ENCODE peak calls at places on chromosomes 2 and 18, in six cellular contexts. V is CD8-positive, alpha-beta T cell; J is IMR-90; S is ovary; U is lower lobe of right lung; I is neural progenitor cell. Y is an unnamed sample.

GRCh38 chr2:62409442-62409841 is 96.6 kb downstream of the TMEM17 start:
- DNase-seq in V (no peak), J (peak; percentile 49), S (no peak), U (no peak), I (no peak), Y (no peak)

GRCh38 chr2:64179582-64180321 is 35.5 kb upstream of the PELI1 start:
- DNase-seq in V (no peak), J (no peak), S (no peak), U (no peak), I (no peak), Y (peak; percentile 18)

GRCh38 chr2:96881349-96882195 is 11.7 kb upstream of the SEMA4C start:
- DNase-seq in V (no peak), J (no peak), S (no peak), U (no peak), I (peak; percentile 55), Y (no peak)

GRCh38 chr18:78906066-78906465 is 73.6 kb upstream of the SALL3 start:
- DNase-seq in V (no peak), J (no peak), S (no peak), U (no peak), I (no peak), Y (no peak)

GRCh38 chr18:9449580-9449979 is 25.7 kb upstream of the RALBP1 start:
- DNase-seq in V (no peak), J (no peak), S (no peak), U (no peak), I (peak; percentile 11), Y (no peak)

GRCh38 chr2:26576565-26577441 is 64.4 kb downstream of the CIB4 start:
- DNase-seq in V (no peak), J (no peak), S (no peak), U (no peak), I (no peak), Y (peak; percentile 18)

GRCh38 chr2:235240574-235240973 is 253.3 kb upstream of the AGAP1 start:
- DNase-seq in V (no peak), J (no peak), S (no peak), U (no peak), I (no peak), Y (no peak)

GRCh38 chr18:70376914-70377258 is 88.0 kb downstream of the SOCS6 start:
- DNase-seq in V (no peak), J (no peak), S (no peak), U (no peak), I (no peak), Y (no peak)

GRCh38 chr2:37350034-37350433 is 5.6 kb downstream of the QPCT start:
- DNase-seq in V (no peak), J (no peak), S (peak; percentile 20), U (no peak), I (no peak), Y (no peak)

GRCh38 chr18:8854550-8854949 is 149.2 kb downstream of the MTCL1 start:
- DNase-seq in V (no peak), J (peak; percentile 66), S (no peak), U (no peak), I (no peak), Y (no peak)

GRCh38 chr2:115194623-115195022 is 752.2 kb downstream of the DPP10 start:
- DNase-seq in V (no peak), J (no peak), S (no peak), U (no peak), I (no peak), Y (no peak)

GRCh38 chr2:241035142-241035817 is 36.9 kb downstream of the SNED1 start:
- DNase-seq in V (no peak), J (no peak), S (no peak), U (no peak), I (peak; percentile 57), Y (no peak)

GRCh38 chr2:204176306-204176705 is 239.7 kb downstream of the ICOS start:
- DNase-seq in V (no peak), J (no peak), S (no peak), U (no peak), I (no peak), Y (no peak)

GRCh38 chr2:71385008-71385407 is 53.4 kb downstream of the ZNF638 start:
- DNase-seq in V (no peak), J (peak; percentile 92), S (no peak), U (no peak), I (no peak), Y (peak; percentile 20)

GRCh38 chr2:240507778-240508251 is 50.0 kb downstream of the ANKMY1 start:
- DNase-seq in V (no peak), J (no peak), S (no peak), U (no peak), I (no peak), Y (no peak)

GRCh38 chr2:70111752-70112591 is 24.7 kb downstream of the PCBP1 start:
- DNase-seq in V (no peak), J (peak; percentile 71), S (no peak), U (no peak), I (no peak), Y (peak; percentile 25)

GRCh38 chr18:47754311-47755101 is 176.0 kb downstream of the SMAD2 start:
- DNase-seq in V (peak; percentile 55), J (no peak), S (no peak), U (no peak), I (peak; percentile 83), Y (no peak)

GRCh38 chr18:43863180-43863579 is 585.9 kb upstream of the SYT4 start:
- DNase-seq in V (no peak), J (no peak), S (no peak), U (no peak), I (no peak), Y (no peak)

GRCh38 chr2:163665051-163665450 is 70.8 kb downstream of the FIGN start:
- DNase-seq in V (no peak), J (no peak), S (no peak), U (no peak), I (peak; percentile 83), Y (no peak)
- H3K4me1 ChIP-seq in V (no peaks in the 10 kb centered on the region), J (peaks cover 7% of the 10 kb centered on the region), S (peaks cover 1% of the 10 kb centered on the region), U (no peaks in the 10 kb centered on the region), I (peaks cover 36% of the 10 kb centered on the region), Y (peaks cover 44% of the 10 kb centered on the region)

GRCh38 chr2:2045191-2045590 is 285.9 kb downstream of the MYT1L start:
- DNase-seq in V (no peak), J (no peak), S (no peak), U (no peak), I (no peak), Y (no peak)

GRCh38 chr2:2044658-2045057 is 286.4 kb downstream of the MYT1L start:
- DNase-seq in V (no peak), J (no peak), S (no peak), U (no peak), I (no peak), Y (no peak)

GRCh38 chr2:2048461-2048860 is 282.6 kb downstream of the MYT1L start:
- DNase-seq in V (no peak), J (no peak), S (no peak), U (no peak), I (no peak), Y (no peak)

GRCh38 chr2:2043394-2043793 is 287.7 kb downstream of the MYT1L start:
- DNase-seq in V (no peak), J (no peak), S (no peak), U (no peak), I (no peak), Y (no peak)

DNA sequence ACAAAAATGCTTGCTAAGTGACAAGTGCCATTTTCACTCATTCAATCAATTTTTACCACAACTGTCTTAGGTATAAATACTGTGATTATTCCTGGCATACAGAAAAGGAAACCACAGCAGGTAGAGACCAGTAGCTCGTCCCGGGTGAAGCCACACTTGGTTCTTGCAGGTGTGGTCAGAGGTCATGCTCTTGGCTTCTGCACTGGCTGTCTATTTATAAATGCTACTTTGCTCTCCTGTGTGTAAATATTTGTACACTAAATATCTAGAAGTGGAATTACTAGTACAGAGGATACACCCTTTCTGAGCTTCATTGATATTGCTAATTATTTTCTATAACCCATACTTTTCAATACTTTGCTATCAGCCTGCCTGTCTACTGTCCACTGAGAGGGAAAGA is 284.6 kb downstream of the MYT1L start:
- DNase-seq in V (no peak), J (no peak), S (no peak), U (no peak), I (no peak), Y (no peak)
- TF ChIP-seq CTCF in V (no peak), J (no peak), S (no peak), U (no peak), I (no peak), Y (no peak)

DNA sequence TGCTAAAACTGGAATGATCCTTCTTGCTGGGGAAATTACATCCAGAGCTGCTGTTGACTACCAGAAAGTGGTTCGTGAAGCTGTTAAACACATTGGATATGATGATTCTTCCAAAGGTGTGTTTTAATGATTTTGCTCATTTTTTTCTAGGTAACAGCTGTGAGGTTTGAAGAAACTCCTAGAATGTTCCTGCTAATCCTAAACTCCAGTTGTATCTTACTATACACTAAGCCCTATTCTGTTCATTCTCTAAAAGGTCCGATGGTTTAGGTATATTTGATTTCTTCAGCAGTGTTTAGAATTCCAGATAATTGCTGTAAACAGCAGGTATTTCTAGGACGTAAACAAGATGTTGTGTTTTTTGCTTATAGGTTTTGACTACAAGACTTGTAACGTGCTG is 2.3 kb downstream of the MAT2A start:
- DNase-seq in V (no peak), J (no peak), S (no peak), U (no peak), I (no peak), Y (no peak)
- H3K27ac ChIP-seq in V (no peak overlapping the region), J (no peak overlapping the region), S (no peak overlapping the region), U (no peak overlapping the region), I (no peak overlapping the region), Y (no peak overlapping the region)

GRCh38 chr2:68414452-68414851 is 49.4 kb downstream of the PLEK start:
- DNase-seq in V (no peak), J (no peak), S (no peak), U (no peak), I (no peak), Y (no peak)

GRCh38 chr2:68413466-68413865 is 48.4 kb downstream of the PLEK start:
- DNase-seq in V (no peak), J (no peak), S (no peak), U (no peak), I (no peak), Y (no peak)

GRCh38 chr2:68412127-68412819 is 47.2 kb downstream of the PLEK start:
- DNase-seq in V (no peak), J (no peak), S (no peak), U (no peak), I (no peak), Y (no peak)

GRCh38 chr2:68414862-68415261 is 49.8 kb downstream of the PLEK start:
- DNase-seq in V (no peak), J (no peak), S (no peak), U (no peak), I (peak; percentile 28), Y (no peak)

GRCh38 chr2:68411397-68412126 is 46.5 kb downstream of the PLEK start:
- DNase-seq in V (no peak), J (no peak), S (no peak), U (no peak), I (no peak), Y (no peak)
- H3K4me1 ChIP-seq in V (peaks cover 14% of the 10 kb centered on the region), J (no peaks in the 10 kb centered on the region), S (no peaks in the 10 kb centered on the region), U (peaks cover 13% of the 10 kb centered on the region), I (no peaks in the 10 kb centered on the region), Y (no peaks in the 10 kb centered on the region)

Y was measured in foreskin keratinocyte.